ENCODE peak calls at places on chromosomes 2 and 18, in ten cellular contexts. Q is Ammon's horn; J is LoVo; V is HT-29; G is iPS-NIHi11; K is ovary; O is anterior cingulate cortex; L is T follicular helper cell; P is stimulated activated CD4-positive, alpha-beta T cell treated with anti-CD3 and anti-CD28 coated beads, Interleukin-1b, Interleukin-23, amount 100 ng/mL, for 24 hours; X is PC-3. H is an unnamed sample.

GRCh38 chr2:123840614-123841013 is 184.5 kb upstream of the CNTNAP5 start:
- DNase-seq in Q (no peak), J (no peak), V (no peak), G (no peak), K (no peak), O (no peak), L (no peak), P (no peak), X (peak), H (no peak)

GRCh38 chr2:85034158-85034557 is 63.2 kb downstream of the KCMF1 start:
- DNase-seq in Q (no peak), J (no peak), V (no peak), G (no peak), K (no peak), O (no peak), L (no peak), P (no peak), X (no peak), H (no peak)

GRCh38 chr2:55019547-55020258 is 30.5 kb downstream of the RTN4 start:
- DNase-seq in Q (no peak), J (no peak), V (no peak), G (no peak), K (no peak), O (no peak), L (no peak), P (no peak), X (peak), H (no peak)

GRCh38 chr2:36461039-36461681 is 105.6 kb downstream of the CRIM1 start:
- DNase-seq in Q (no peak), J (no peak), V (peak), G (no peak), K (no peak), O (no peak), L (no peak), P (no peak), X (peak), H (peak)

GRCh38 chr2:137173514-137173913 is 408.2 kb downstream of the THSD7B start:
- DNase-seq in Q (no peak), J (no peak), V (peak), G (peak), K (no peak), O (no peak), L (no peak), P (no peak), X (peak), H (no peak)

GRCh38 chr2:190843874-190844699 is 36.5 kb upstream of the GLS start:
- DNase-seq in Q (no peak), J (peak), V (peak), G (no peak), K (no peak), O (no peak), L (no peak), P (peak), X (peak), H (no peak)

GRCh38 chr2:68770271-68771111 is 35.9 kb downstream of the ARHGAP25 start:
- DNase-seq in Q (no peak), J (no peak), V (no peak), G (no peak), K (no peak), O (no peak), L (no peak), P (no peak), X (no peak), H (no peak)

GRCh38 chr2:135916232-135916631 is 40.0 kb upstream of the MCM6 start:
- DNase-seq in Q (peak), J (peak), V (peak), G (no peak), K (no peak), O (no peak), L (no peak), P (peak), X (peak), H (no peak)

GRCh38 chr18:39053569-39053968 is 1488.0 kb upstream of the CELF4 start:
- DNase-seq in Q (peak), J (no peak), V (no peak), G (no peak), K (no peak), O (no peak), L (no peak), P (no peak), X (no peak), H (no peak)

H was measured in amniotic stem cell.